ENCODE peak calls at places on chromosomes 1 and 21, in five cellular contexts. One of them, this sample, is unnamed.

GRCh38 chr1:200444478-200444877 is 34.6 kb upstream of the ZNF281 start:
- DNase-seq in tibial nerve: no peak
- DNase-seq in sigmoid colon: no peak
- DNase-seq in HepG2: no peak
- DNase-seq in transverse colon: no peak
- DNase-seq in this sample: no peak

GRCh38 chr1:109805486-109806180 is 41.9 kb upstream of the EPS8L3 start:
- DNase-seq in tibial nerve: no peak
- DNase-seq in sigmoid colon: no peak
- DNase-seq in HepG2: no peak
- DNase-seq in transverse colon: peak
- DNase-seq in this sample: no peak

GRCh38 chr1:206470692-206471414 is 577 bp downstream of the IKBKE start:
- DNase-seq in tibial nerve: no peak
- DNase-seq in sigmoid colon: no peak
- DNase-seq in HepG2: peak
- DNase-seq in transverse colon: peak
- DNase-seq in this sample: no peak

GRCh38 chr1:67755619-67756018 is 70.6 kb downstream of the GADD45A start:
- DNase-seq in tibial nerve: no peak
- DNase-seq in sigmoid colon: no peak
- DNase-seq in HepG2: no peak
- DNase-seq in transverse colon: no peak
- DNase-seq in this sample: no peak

GRCh38 chr1:76826072-76826827 is 41.0 kb upstream of the ST6GALNAC5 start:
- DNase-seq in tibial nerve: no peak
- DNase-seq in sigmoid colon: no peak
- DNase-seq in HepG2: no peak
- DNase-seq in transverse colon: no peak
- DNase-seq in this sample: no peak

GRCh38 chr1:46131093-46131492 is 1.3 kb downstream of the PIK3R3 start:
- DNase-seq in tibial nerve: no peak
- DNase-seq in sigmoid colon: no peak
- DNase-seq in HepG2: no peak
- DNase-seq in transverse colon: no peak
- DNase-seq in this sample: no peak

GRCh38 chr1:113652773-113653172 is 106.5 kb downstream of the PHTF1 start:
- DNase-seq in tibial nerve: no peak
- DNase-seq in sigmoid colon: no peak
- DNase-seq in HepG2: peak
- DNase-seq in transverse colon: no peak
- DNase-seq in this sample: no peak

GRCh38 chr1:121519042-121519755 is 334.4 kb downstream of the SRGAP2C start:
- DNase-seq in tibial nerve: peak
- DNase-seq in sigmoid colon: peak
- DNase-seq in HepG2: peak
- DNase-seq in transverse colon: peak
- DNase-seq in this sample: peak

GRCh38 chr1:65041014-65041413 is 74.7 kb upstream of the JAK1 start:
- DNase-seq in tibial nerve: no peak
- DNase-seq in sigmoid colon: no peak
- DNase-seq in HepG2: no peak
- DNase-seq in transverse colon: no peak
- DNase-seq in this sample: no peak

GRCh38 chr1:110588486-110588885 is 17.7 kb downstream of the KCNA2 start:
- DNase-seq in tibial nerve: no peak
- DNase-seq in sigmoid colon: no peak
- DNase-seq in HepG2: no peak
- DNase-seq in transverse colon: no peak
- DNase-seq in this sample: no peak

GRCh38 chr21:44858791-44859190 is 14.7 kb downstream of the PTTG1IP start:
- DNase-seq in tibial nerve: no peak
- DNase-seq in sigmoid colon: no peak
- DNase-seq in HepG2: no peak
- DNase-seq in transverse colon: no peak
- DNase-seq in this sample: no peak

GRCh38 chr21:36988536-36988935 is 18.0 kb upstream of the RIPPLY3 start:
- DNase-seq in tibial nerve: no peak
- DNase-seq in sigmoid colon: no peak
- DNase-seq in HepG2: no peak
- DNase-seq in transverse colon: no peak
- DNase-seq in this sample: no peak

GRCh38 chr1:27469334-27469733 is 20.6 kb downstream of the WASF2 start:
- DNase-seq in tibial nerve: no peak
- DNase-seq in sigmoid colon: no peak
- DNase-seq in HepG2: peak
- DNase-seq in transverse colon: no peak
- DNase-seq in this sample: no peak

GRCh38 chr1:152683846-152684245 is 2.1 kb upstream of the LCE2B start:
- DNase-seq in tibial nerve: no peak
- DNase-seq in sigmoid colon: no peak
- DNase-seq in HepG2: no peak
- DNase-seq in transverse colon: no peak
- DNase-seq in this sample: no peak

GRCh38 chr1:183218039-183218618 is 32.1 kb downstream of the LAMC2 start:
- DNase-seq in tibial nerve: no peak
- DNase-seq in sigmoid colon: no peak
- DNase-seq in HepG2: no peak
- DNase-seq in transverse colon: no peak
- DNase-seq in this sample: peak

GRCh38 chr1:16167331-16168143 is 11.7 kb upstream of the EPHA2 start:
- DNase-seq in tibial nerve: no peak
- DNase-seq in sigmoid colon: no peak
- DNase-seq in HepG2: no peak
- DNase-seq in transverse colon: peak
- DNase-seq in this sample: no peak

GRCh38 chr1:219433471-219434131 is 179.3 kb downstream of the ZC3H11B start:
- DNase-seq in tibial nerve: no peak
- DNase-seq in sigmoid colon: no peak
- DNase-seq in HepG2: no peak
- DNase-seq in transverse colon: no peak
- DNase-seq in this sample: no peak

GRCh38 chr1:155134858-155135415 is 715 bp upstream of the SLC50A1 start:
- DNase-seq in tibial nerve: peak
- DNase-seq in sigmoid colon: peak
- DNase-seq in HepG2: peak
- DNase-seq in transverse colon: peak
- DNase-seq in this sample: peak

GRCh38 chr1:197178998-197179397 is 32.5 kb upstream of the ASPM start:
- DNase-seq in tibial nerve: no peak
- DNase-seq in sigmoid colon: no peak
- DNase-seq in HepG2: peak
- DNase-seq in transverse colon: no peak
- DNase-seq in this sample: no peak

GRCh38 chr1:56409112-56409691 is 170.2 kb downstream of the PLPP3 start:
- DNase-seq in tibial nerve: no peak
- DNase-seq in sigmoid colon: no peak
- DNase-seq in HepG2: peak
- DNase-seq in transverse colon: peak
- DNase-seq in this sample: no peak

GRCh38 chr1:2543543-2544092 is 12.6 kb upstream of the TNFRSF14 start:
- DNase-seq in tibial nerve: no peak
- DNase-seq in sigmoid colon: no peak
- DNase-seq in HepG2: no peak
- DNase-seq in transverse colon: peak
- DNase-seq in this sample: no peak

GRCh38 chr1:173997796-173998195 is 24.4 kb downstream of the RC3H1 start:
- DNase-seq in tibial nerve: no peak
- DNase-seq in sigmoid colon: no peak
- DNase-seq in HepG2: no peak
- DNase-seq in transverse colon: no peak
- DNase-seq in this sample: no peak

GRCh38 chr1:238254935-238255334 is 364.2 kb upstream of the ZP4 start:
- DNase-seq in tibial nerve: no peak
- DNase-seq in sigmoid colon: no peak
- DNase-seq in HepG2: no peak
- DNase-seq in transverse colon: no peak
- DNase-seq in this sample: no peak

GRCh38 chr1:230713915-230714764 is at the start of gene AGT:
- DNase-seq in tibial nerve: peak
- DNase-seq in sigmoid colon: peak
- DNase-seq in HepG2: peak
- DNase-seq in transverse colon: peak
- DNase-seq in this sample: no peak

GRCh38 chr1:229283183-229283611 is 12.3 kb downstream of the RAB4A start:
- DNase-seq in tibial nerve: no peak
- DNase-seq in sigmoid colon: no peak
- DNase-seq in HepG2: no peak
- DNase-seq in transverse colon: no peak
- DNase-seq in this sample: no peak

GRCh38 chr1:55965981-55966461 is 613.3 kb downstream of the PLPP3 start:
- DNase-seq in tibial nerve: no peak
- DNase-seq in sigmoid colon: no peak
- DNase-seq in HepG2: no peak
- DNase-seq in transverse colon: no peak
- DNase-seq in this sample: no peak

GRCh38 chr1:43994794-43995790 is 3.7 kb downstream of the CCDC24 start:
- DNase-seq in tibial nerve: no peak
- DNase-seq in sigmoid colon: no peak
- DNase-seq in HepG2: peak
- DNase-seq in transverse colon: peak
- DNase-seq in this sample: no peak

GRCh38 chr1:48028218-48028804 is 31.1 kb upstream of the TRABD2B start:
- DNase-seq in tibial nerve: no peak
- DNase-seq in sigmoid colon: no peak
- DNase-seq in HepG2: no peak
- DNase-seq in transverse colon: no peak
- DNase-seq in this sample: no peak

GRCh38 chr1:212287261-212287895 is 2.2 kb downstream of the PPP2R5A start:
- DNase-seq in tibial nerve: no peak
- DNase-seq in sigmoid colon: no peak
- DNase-seq in HepG2: no peak
- DNase-seq in transverse colon: no peak
- DNase-seq in this sample: no peak

GRCh38 chr1:46532498-46533178 is 18.8 kb downstream of the KNCN start:
- DNase-seq in tibial nerve: peak
- DNase-seq in sigmoid colon: peak
- DNase-seq in HepG2: no peak
- DNase-seq in transverse colon: peak
- DNase-seq in this sample: no peak

GRCh38 chr1:160797861-160798273 is 1.9 kb downstream of the LY9 start:
- DNase-seq in tibial nerve: no peak
- DNase-seq in sigmoid colon: no peak
- DNase-seq in HepG2: no peak
- DNase-seq in transverse colon: peak
- DNase-seq in this sample: no peak

GRCh38 chr1:55041613-55042012 is 2.3 kb downstream of the PCSK9 start:
- DNase-seq in tibial nerve: no peak
- DNase-seq in sigmoid colon: no peak
- DNase-seq in HepG2: no peak
- DNase-seq in transverse colon: no peak
- DNase-seq in this sample: no peak

GRCh38 chr1:240993004-240993403 is 364.0 kb downstream of the RGS7 start:
- DNase-seq in tibial nerve: no peak
- DNase-seq in sigmoid colon: no peak
- DNase-seq in HepG2: no peak
- DNase-seq in transverse colon: no peak
- DNase-seq in this sample: no peak

GRCh38 chr1:109240158-109241152 is 8.9 kb upstream of the CELSR2 start:
- DNase-seq in tibial nerve: peak
- DNase-seq in sigmoid colon: peak
- DNase-seq in HepG2: no peak
- DNase-seq in transverse colon: peak
- DNase-seq in this sample: peak

GRCh38 chr1:54137532-54138061 is 15.2 kb downstream of the CDCP2 start:
- DNase-seq in tibial nerve: no peak
- DNase-seq in sigmoid colon: no peak
- DNase-seq in HepG2: no peak
- DNase-seq in transverse colon: no peak
- DNase-seq in this sample: no peak

GRCh38 chr1:42439940-42440339 is 15.9 kb downstream of the ZMYND12 start:
- DNase-seq in tibial nerve: no peak
- DNase-seq in sigmoid colon: no peak
- DNase-seq in HepG2: peak
- DNase-seq in transverse colon: no peak
- DNase-seq in this sample: no peak

GRCh38 chr1:203208181-203208580 is 21.3 kb downstream of the CHIT1 start:
- DNase-seq in tibial nerve: no peak
- DNase-seq in sigmoid colon: no peak
- DNase-seq in HepG2: no peak
- DNase-seq in transverse colon: no peak
- DNase-seq in this sample: no peak

DNA sequence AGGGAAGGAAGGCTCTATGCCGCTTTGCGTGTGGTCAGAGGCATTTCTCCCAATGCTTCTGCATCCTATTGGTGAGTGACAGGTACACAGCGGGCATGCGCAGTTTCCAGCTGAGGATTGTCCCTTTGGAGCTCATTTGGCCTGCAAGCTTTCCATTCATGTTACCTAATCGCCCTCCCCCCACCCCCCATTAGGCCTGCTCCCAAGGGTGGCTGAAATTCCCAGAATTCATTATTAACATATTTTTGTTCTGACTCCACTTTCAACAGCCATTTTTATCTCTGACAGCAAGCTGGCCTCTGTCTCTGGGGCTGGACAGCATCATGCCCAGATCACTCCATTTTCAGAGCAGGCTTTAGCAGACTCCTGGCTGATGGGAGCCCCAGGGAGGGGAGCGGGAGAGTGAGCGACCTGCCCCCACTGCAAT is 25.6 kb downstream of the MIS18A start:
- DNase-seq in tibial nerve: no peak
- DNase-seq in sigmoid colon: peak
- DNase-seq in HepG2: no peak
- DNase-seq in transverse colon: no peak
- DNase-seq in this sample: no peak
- TF ChIP-seq EP300 in tibial nerve: no peak
- TF ChIP-seq EP300 in sigmoid colon: peak
- TF ChIP-seq EP300 in HepG2: no peak
- TF ChIP-seq EP300 in transverse colon: no peak
- TF ChIP-seq EP300 in this sample: no peak

GRCh38 chr1:181135462-181135781 is 46.9 kb downstream of the IER5 start:
- DNase-seq in tibial nerve: no peak
- DNase-seq in sigmoid colon: no peak
- DNase-seq in HepG2: no peak
- DNase-seq in transverse colon: no peak
- DNase-seq in this sample: no peak
- TF ChIP-seq CTCF in tibial nerve: no peak
- TF ChIP-seq CTCF in sigmoid colon: peak
- TF ChIP-seq CTCF in HepG2: no peak
- TF ChIP-seq CTCF in transverse colon: peak
- TF ChIP-seq CTCF in this sample: peak

GRCh38 chr21:42051788-42052187 is 19.3 kb upstream of the UMODL1 start:
- DNase-seq in tibial nerve: no peak
- DNase-seq in sigmoid colon: no peak
- DNase-seq in HepG2: no peak
- DNase-seq in transverse colon: no peak
- DNase-seq in this sample: no peak
- TF ChIP-seq EP300 in tibial nerve: no peak
- TF ChIP-seq EP300 in sigmoid colon: no peak
- TF ChIP-seq EP300 in HepG2: no peak
- TF ChIP-seq EP300 in transverse colon: no peak
- TF ChIP-seq EP300 in this sample: no peak

DNA sequence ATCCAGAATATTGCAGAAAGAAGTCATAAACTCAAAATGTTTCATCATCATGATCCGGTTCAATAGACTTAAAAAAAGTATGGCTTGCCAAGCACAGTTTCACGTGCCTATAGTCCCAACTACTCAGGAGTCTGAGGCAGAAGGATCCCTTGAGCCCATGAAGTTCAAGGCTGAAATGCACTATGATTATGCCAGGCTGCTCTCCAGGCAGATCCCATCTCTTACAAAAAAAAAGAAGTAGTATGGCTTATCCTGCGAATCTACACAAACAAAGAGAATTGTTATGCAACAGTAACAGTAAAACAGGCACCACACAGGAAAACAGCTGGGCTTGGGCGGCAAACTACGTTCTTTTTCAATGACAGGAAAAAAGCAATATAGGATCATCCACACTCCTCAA is 76.2 kb downstream of the EIF4G3 start:
- DNase-seq in tibial nerve: peak
- DNase-seq in sigmoid colon: no peak
- DNase-seq in HepG2: no peak
- DNase-seq in transverse colon: no peak
- DNase-seq in this sample: no peak
- TF ChIP-seq CTCF in tibial nerve: no peak
- TF ChIP-seq CTCF in sigmoid colon: no peak
- TF ChIP-seq CTCF in HepG2: no peak
- TF ChIP-seq CTCF in transverse colon: no peak
- TF ChIP-seq CTCF in this sample: no peak